ENCODE peak calls at places on chromosomes 6 and 20, in eight cellular contexts. I is HFF-Myc; E is left ventricle myocardium inferior; Z is fibroblast of lung; R is esophagus squamous epithelium; G is CD8-positive, alpha-beta T cell; J is GM10248; S is adrenal gland. X is an unnamed sample.

GRCh38 chr6:44067073-44067759 is 60.0 kb downstream of the MRPL14 start:
- DNase-seq in I (no peak), S (no peak), Z (no peak), R (no peak), G (no peak), E (no peak), J (no peak), X (no peak)

GRCh38 chr20:61753987-61754956 is 311.4 kb downstream of the TAF4 start:
- DNase-seq in R (no peak), Z (no peak), S (no peak), I (no peak), G (no peak), E (no peak), J (no peak), X (no peak)

GRCh38 chr6:162056745-162057144 is 670.8 kb downstream of the PRKN start:
- DNase-seq in G (no peak), Z (peak), I (no peak), E (peak), J (no peak), R (no peak), S (no peak), X (no peak)

GRCh38 chr20:26169506-26169905 is 472.9 kb upstream of the ZNF337 start:
- DNase-seq in E (no peak), R (no peak), G (no peak), I (no peak), J (no peak), Z (no peak), S (no peak), X (no peak)

GRCh38 chr20:21181028-21181427 is 55.1 kb downstream of the KIZ start:
- DNase-seq in J (no peak), I (no peak), G (no peak), S (no peak), R (no peak), E (no peak), Z (no peak), X (no peak)

GRCh38 chr6:144264270-144265060 is 20.7 kb upstream of the UTRN start:
- DNase-seq in Z (peak), E (no peak), J (no peak), G (no peak), I (peak), R (no peak), S (peak), X (no peak)

GRCh38 chr6:7254980-7255825 is 57.8 kb downstream of the SSR1 start:
- DNase-seq in Z (no peak), J (no peak), G (no peak), E (peak), I (no peak), R (no peak), S (no peak), X (no peak)

GRCh38 chr6:92159046-92159445 is 1260.3 kb downstream of the EPHA7 start:
- DNase-seq in J (no peak), Z (no peak), I (no peak), G (no peak), R (no peak), E (no peak), S (no peak), X (no peak)

GRCh38 chr6:13536796-13537526 is 37.4 kb upstream of the SIRT5 start:
- DNase-seq in J (no peak), I (no peak), E (no peak), G (no peak), S (no peak), R (no peak), Z (no peak), X (no peak)

DNA sequence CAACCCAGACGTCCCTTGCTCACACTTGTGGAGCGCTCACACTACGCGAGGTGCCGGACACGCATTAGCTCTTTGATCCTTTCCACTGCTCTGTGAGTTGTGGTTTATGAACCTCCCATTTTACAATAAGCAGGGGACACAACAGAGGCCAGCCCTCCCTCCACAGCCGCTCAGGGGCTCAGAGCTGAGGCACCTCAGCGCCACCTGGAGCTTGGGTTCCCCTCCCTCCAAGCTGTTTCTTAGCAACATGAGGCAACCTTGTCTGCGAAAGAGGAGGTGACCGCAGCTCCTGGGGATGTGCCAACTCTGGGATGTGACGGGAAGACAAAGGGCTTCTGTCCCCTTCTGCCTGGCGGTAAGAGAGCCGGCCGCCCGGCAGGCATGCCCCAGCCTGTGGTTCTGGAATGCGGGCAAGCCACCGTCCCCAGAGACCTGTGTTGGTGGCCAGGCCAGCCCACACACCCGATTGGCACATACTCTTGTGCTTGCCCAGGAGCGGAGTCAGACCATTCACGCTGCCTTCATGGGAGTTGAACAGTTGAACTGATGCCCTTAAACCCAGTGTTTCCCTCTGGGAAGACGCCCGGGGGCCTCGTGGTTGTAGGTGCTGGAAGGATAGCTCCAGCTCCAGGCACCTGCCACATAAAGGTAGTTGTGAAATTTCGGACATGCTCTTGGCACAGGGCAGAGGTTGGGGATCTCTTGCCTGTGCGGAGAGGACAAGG is 44.5 kb downstream of the RBM38 start:
- DNase-seq in R (no peak), I (no peak), G (peak), E (peak), S (peak), J (no peak), Z (no peak), X (peak)
- TF ChIP-seq CTCF in R (no peak), I (no peak), G (no peak), E (no peak), S (no peak), J (peak), Z (no peak), X (peak)

DNA sequence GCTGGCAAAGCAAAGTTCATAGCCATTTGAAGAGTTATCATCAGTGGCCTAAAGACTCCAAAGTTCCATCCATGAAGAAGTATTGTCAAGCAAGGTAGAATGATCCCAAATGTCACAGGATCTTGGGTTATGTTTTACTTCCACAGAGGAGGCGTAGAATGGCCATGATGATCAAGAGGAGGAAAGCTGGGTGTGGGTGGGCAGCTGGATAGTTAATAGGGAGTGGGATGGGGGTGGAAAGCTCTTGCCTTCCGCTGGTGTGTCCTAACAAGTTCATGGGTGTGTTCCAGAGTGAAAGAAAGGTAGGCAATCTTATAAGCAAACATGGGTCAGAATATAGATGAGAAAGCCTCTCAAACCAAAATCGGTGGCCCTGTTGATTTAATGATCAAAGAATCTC is 38.4 kb downstream of the PIGU start:
- DNase-seq in Z (no peak), J (no peak), E (no peak), G (no peak), R (no peak), I (no peak), S (no peak), X (no peak)
- TF ChIP-seq CTCF in Z (no peak), J (no peak), E (no peak), G (no peak), R (no peak), I (no peak), S (no peak), X (no peak)

DNA sequence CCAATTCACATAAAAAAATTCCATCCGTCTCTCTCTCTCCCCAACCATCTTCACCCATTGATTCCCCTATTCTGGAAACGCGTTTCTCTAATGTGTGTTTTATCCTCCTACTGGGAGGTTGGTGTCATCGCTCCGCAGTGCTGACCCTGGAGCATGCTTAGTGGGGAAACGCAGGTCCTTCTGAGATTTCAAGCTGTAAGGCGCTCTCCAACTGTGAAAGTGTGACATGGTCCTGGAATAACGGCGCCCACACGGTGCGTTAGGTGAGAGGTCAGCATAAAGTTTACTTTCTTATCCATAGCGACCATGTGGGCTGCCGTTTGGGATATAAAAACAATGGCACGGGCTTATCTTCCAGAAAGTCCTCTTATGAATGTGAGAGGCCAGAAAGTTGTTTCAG is 123.9 kb downstream of the WDR27 start:
- DNase-seq in E (no peak), J (no peak), S (no peak), R (no peak), I (no peak), Z (no peak), G (no peak), X (no peak)
- TF ChIP-seq CTCF in E (no peak), J (no peak), S (no peak), R (no peak), I (no peak), Z (no peak), G (no peak), X (no peak)

GRCh38 chr6:107674995-107675738 is 148.9 kb downstream of the SCML4 start:
- DNase-seq in R (peak), I (no peak), G (peak), S (peak), E (peak), Z (peak), J (peak), X (peak)
- TF ChIP-seq CTCF in R (peak), I (peak), G (peak), S (peak), E (peak), Z (peak), J (peak), X (peak)

DNA sequence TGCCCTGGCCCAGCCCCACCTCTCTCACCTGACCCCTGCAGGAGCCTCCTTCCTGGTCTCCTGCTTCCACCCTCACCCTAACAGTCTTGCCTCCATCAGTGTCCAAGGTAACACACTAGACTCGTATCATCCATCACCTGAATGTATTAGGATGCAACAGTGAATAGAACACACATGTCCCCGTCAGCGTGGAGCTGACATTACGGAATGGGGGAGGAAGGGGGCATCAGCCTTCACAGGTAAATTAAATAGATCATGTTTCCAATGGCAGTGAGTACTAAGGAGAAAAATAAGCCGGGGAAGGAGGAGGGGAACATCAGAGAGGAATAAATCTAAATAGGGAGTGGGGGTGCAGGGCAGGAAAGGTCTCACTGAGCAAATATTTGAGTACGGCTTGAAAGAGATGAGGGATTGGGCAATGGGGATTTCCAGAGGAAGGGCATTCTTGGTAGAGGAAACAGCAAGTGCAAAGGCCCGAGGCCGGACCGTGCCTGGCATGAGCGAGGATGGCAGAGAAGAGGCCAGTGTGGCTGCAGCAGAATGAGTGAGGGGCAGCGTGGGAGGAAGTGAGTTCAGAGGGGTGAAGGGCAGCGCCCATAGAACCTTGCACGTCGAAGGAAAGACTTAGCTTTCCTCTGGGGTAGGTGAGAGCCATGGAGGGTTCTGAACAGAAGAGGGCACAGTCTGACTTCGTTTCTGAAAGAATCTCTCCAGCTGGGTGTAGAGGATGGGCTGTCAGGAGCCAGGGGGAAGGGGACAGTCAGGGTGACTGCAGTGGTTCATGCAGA is 110.1 kb upstream of the PTPN1 start:
- DNase-seq in E (no peak), R (no peak), I (no peak), Z (peak), S (no peak), G (no peak), J (no peak), X (no peak)
- TF ChIP-seq CTCF in E (peak), R (no peak), I (no peak), Z (peak), S (no peak), G (no peak), J (no peak), X (peak)

DNA sequence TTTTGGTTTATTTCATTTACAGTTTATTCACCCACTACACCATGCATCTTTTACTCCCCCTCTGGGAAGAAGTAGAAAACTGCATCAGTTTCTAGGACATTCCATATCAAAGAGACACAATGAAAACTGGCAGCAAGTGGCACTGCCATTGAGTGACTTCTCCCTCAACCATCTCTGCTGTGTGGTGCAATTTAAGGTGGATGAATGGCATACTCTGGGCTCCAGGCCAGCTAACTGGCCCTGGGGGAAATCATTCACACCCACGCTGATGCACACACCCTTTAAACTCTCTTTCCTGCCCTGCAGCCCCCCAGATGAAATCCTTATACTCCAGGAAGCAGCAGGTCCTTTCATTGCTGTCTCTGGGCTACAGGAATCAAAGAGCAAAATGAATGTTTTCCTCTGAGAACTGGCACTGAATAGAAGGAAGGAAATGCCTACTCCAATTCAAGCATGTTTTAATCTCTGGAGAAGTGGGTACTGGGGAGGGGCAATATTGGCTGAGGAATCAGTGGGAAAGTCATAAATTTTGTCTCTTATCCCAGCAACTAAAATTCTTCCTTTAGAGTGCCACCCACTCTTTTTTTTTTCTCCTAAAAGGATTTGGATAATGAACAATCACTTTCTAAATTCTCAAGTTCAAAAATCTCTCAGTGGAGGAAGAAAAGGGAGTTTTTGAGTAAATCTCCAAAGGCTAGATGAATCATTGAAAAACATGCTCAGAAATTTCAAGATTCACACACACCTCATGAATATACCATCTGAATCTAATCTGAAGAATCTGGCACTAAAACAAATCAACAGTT is 16.9 kb upstream of the RFPL4B start:
- DNase-seq in E (no peak), I (peak), R (no peak), G (no peak), J (no peak), S (no peak), Z (peak), X (no peak)
- TF ChIP-seq CTCF in E (no peak), I (peak), R (no peak), G (no peak), J (no peak), S (no peak), Z (peak), X (no peak)

GRCh38 chr20:2101057-2101934 is at the start of gene STK35:
- DNase-seq in S (peak), Z (no peak), I (no peak), G (no peak), E (no peak), R (no peak), J (peak), X (peak)

GRCh38 chr20:2103454-2104153 is 2.0 kb downstream of the STK35 start:
- DNase-seq in J (no peak), Z (peak), E (no peak), G (peak), I (no peak), S (no peak), R (no peak), X (no peak)

GRCh38 chr20:2102585-2103453 is 1.2 kb downstream of the STK35 start:
- DNase-seq in R (peak), G (peak), I (no peak), Z (peak), E (peak), S (peak), J (peak), X (peak)

GRCh38 chr20:2104236-2104635 is 2.6 kb downstream of the STK35 start:
- DNase-seq in S (no peak), J (no peak), I (no peak), Z (no peak), R (no peak), E (no peak), G (no peak), X (no peak)

DNA sequence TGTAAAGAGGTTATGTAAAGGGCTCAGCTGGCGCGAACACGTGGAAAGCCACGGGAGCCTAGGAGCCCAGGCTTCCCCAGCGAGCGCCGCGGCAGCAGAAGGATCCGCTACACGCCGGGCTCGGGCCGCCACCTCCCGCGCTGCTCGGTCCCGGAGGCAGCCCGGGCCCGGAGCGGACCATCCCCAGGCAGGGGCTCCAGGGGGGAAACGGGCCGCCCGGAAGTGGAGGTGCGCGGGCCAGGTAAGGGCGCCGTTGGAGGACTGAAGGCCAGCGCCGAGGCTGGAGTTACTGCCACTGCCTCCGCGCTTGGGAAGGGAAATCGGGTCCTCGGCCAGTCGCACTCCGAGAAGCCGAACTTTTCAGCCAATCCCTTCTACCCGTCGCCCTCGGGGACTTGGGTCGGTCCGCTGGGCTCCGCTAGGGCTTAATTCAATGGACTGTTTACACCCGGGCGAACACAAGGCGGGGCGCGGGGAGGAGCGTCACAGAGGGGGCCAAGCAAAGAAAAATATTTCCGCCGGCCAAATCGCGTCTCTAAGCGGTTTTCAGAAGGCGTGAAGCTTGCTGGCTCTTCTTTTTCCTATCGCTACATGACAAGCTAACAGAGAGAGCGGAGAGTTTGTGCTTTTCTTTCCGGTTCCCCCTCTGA is 433 bp downstream of the STK35 start:
- DNase-seq in I (peak), E (peak), S (peak), J (peak), R (peak), G (peak), Z (peak), X (peak)
- TF ChIP-seq CTCF in I (no peak), E (no peak), S (no peak), J (no peak), R (peak), G (no peak), Z (no peak), X (no peak)

GRCh38 chr20:41357424-41358163 is 9.0 kb downstream of the EMILIN3 start:
- DNase-seq in E (no peak), S (no peak), Z (no peak), I (no peak), R (no peak), J (no peak), G (no peak), X (no peak)
- TF ChIP-seq CTCF in E (no peak), S (no peak), Z (no peak), I (peak), R (no peak), J (no peak), G (no peak), X (no peak)

X was measured in GM20000.